ENCODE peak calls at places on chromosome 14, in eight cellular contexts. Y is esophagus squamous epithelium; W is IMR-90; P is effector memory CD4-positive, alpha-beta T cell; F is suprapubic skin; T is neuronal stem cell; S is HAP-1; D is cardiac muscle cell. R is an unnamed sample.

GRCh38 chr14:65167072-65167645 is 64.8 kb upstream of the MAX start:
- DNase-seq in D (no peak), P (no peak), T (no peak), Y (no peak), W (no peak), S (no peak), F (no peak), R (no peak)

GRCh38 chr14:102479777-102480176 is 29.8 kb downstream of the ANKRD9 start:
- DNase-seq in S (no peak), W (no peak), P (no peak), F (no peak), D (no peak), Y (no peak), T (no peak), R (no peak)

GRCh38 chr14:64423987-64424386 is 35.8 kb downstream of the MTHFD1 start:
- DNase-seq in Y (no peak), W (peak; percentile 61), F (no peak), D (no peak), T (no peak), P (no peak), S (peak; percentile 86), R (no peak)

GRCh38 chr14:68137704-68138619 is 318.4 kb downstream of the RAD51B start:
- DNase-seq in F (no peak), D (peak; percentile 81), Y (no peak), T (peak; percentile 82), P (no peak), W (peak; percentile 95), S (peak; percentile 77), R (no peak)

GRCh38 chr14:59275668-59276067 is 87.2 kb downstream of the DAAM1 start:
- DNase-seq in S (no peak), T (no peak), P (no peak), Y (no peak), F (no peak), W (peak; percentile 93), D (no peak), R (no peak)

GRCh38 chr14:90042587-90043252 is 19.1 kb upstream of the KCNK13 start:
- DNase-seq in D (no peak), S (no peak), P (no peak), T (no peak), F (no peak), W (no peak), Y (no peak), R (no peak)

GRCh38 chr14:55274144-55274543 is 2.9 kb downstream of the FBXO34 start:
- DNase-seq in S (no peak), F (no peak), Y (no peak), W (no peak), P (no peak), D (no peak), T (no peak), R (no peak)

GRCh38 chr14:37170993-37171392 is 1.4 kb downstream of the SLC25A21 start:
- DNase-seq in D (no peak), F (no peak), W (no peak), Y (no peak), S (no peak), T (no peak), P (no peak), R (no peak)

GRCh38 chr14:86739761-86740160 is 1209.8 kb downstream of the FLRT2 start:
- DNase-seq in W (no peak), S (no peak), D (no peak), Y (no peak), F (no peak), T (no peak), P (no peak), R (no peak)

GRCh38 chr14:64508215-64508776 is 3.7 kb downstream of the ZBTB1 start:
- DNase-seq in F (no peak), P (no peak), S (no peak), D (no peak), Y (no peak), W (no peak), T (no peak), R (no peak)

GRCh38 chr14:69650948-69651369 is 39.6 kb downstream of the SUSD6 start:
- DNase-seq in D (no peak), F (no peak), W (no peak), Y (no peak), S (no peak), P (no peak), T (no peak), R (no peak)

GRCh38 chr14:69043598-69044267 is 64.6 kb upstream of the ACTN1 start:
- DNase-seq in Y (no peak), S (no peak), T (no peak), P (no peak), D (no peak), F (no peak), W (peak; percentile 77), R (peak; percentile 81)

GRCh38 chr14:56555921-56556570 is 23.6 kb upstream of the TMEM260 start:
- DNase-seq in W (peak; percentile 43), Y (no peak), D (peak; percentile 35), F (no peak), P (no peak), T (peak; percentile 29), S (no peak), R (no peak)

GRCh38 chr14:75880512-75880911 is 101.3 kb downstream of the TGFB3 start:
- DNase-seq in P (no peak), S (no peak), F (no peak), Y (no peak), W (no peak), D (no peak), T (no peak), R (no peak)

GRCh38 chr14:63308723-63309317 is 9.9 kb downstream of the GPHB5 start:
- DNase-seq in F (no peak), S (peak; percentile 58), W (peak; percentile 29), D (peak; percentile 48), P (no peak), T (no peak), Y (no peak), R (no peak)

GRCh38 chr14:91693342-91693741 is 38.5 kb downstream of the CATSPERB start:
- DNase-seq in T (no peak), F (no peak), Y (no peak), S (no peak), W (no peak), P (no peak), D (no peak), R (no peak)

GRCh38 chr14:61385002-61385685 is 63.8 kb downstream of the PRKCH start:
- DNase-seq in Y (no peak), F (no peak), S (no peak), P (peak; percentile 33), D (peak; percentile 33), T (no peak), W (no peak), R (no peak)

GRCh38 chr14:100403802-100404201 is 80.7 kb downstream of the SLC25A47 start:
- DNase-seq in S (no peak), P (no peak), F (no peak), Y (no peak), T (no peak), D (no peak), W (no peak), R (no peak)

GRCh38 chr14:100148837-100149731 is 10.4 kb downstream of the DEGS2 start:
- DNase-seq in F (no peak), D (no peak), P (no peak), Y (no peak), S (no peak), W (no peak), T (no peak), R (no peak)

GRCh38 chr14:52998376-52999010 is 47.6 kb upstream of the FERMT2 start:
- DNase-seq in P (no peak), S (no peak), W (peak; percentile 97), T (no peak), F (no peak), Y (no peak), D (no peak), R (no peak)

GRCh38 chr14:79663453-79663852 is 547.9 kb downstream of the DIO2 start:
- DNase-seq in T (no peak), S (no peak), D (no peak), W (no peak), P (no peak), Y (no peak), F (no peak), R (no peak)

DNA sequence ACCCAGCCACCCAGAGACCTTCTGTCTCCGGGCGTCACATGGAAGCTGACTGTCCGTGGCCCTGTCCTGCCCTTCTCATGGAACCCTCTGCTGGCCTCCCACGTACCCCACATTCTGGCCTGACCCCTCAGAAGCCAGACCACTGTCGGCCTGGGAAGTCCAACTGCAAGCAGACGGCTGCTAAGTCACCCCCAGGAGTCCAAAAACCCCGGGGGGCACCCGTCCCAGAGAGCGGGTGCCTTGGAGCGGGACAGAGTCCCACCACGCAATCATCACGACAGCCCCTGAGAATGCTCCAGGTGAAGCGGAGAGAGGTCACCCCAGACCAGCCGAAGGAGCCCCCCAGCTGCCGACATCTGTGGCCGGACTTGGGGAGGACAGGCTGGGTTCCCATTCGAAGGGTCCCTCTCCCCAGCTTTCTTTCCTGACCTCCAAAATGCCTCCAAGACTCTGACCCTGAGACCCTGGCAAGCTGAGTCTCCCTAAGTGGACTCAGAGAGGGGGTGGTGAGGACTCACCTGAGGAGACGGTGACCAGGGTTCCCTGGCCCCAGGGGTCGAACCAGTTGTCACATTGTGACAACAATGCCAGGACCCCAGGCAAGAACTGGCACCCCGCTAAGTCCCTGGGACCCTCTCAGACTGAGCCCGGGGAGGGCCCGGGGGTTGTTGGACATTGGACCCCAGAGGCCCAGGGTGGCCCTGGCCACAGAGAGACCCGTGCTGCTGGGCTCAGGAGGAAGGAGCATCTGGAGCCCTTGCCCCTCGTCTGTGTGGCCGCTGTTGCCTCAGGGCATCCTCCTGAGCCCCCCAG is 337.1 kb downstream of the TMEM121 start:
- DNase-seq in D (no peak), Y (no peak), P (no peak), S (peak; percentile 4), F (peak; percentile 66), T (no peak), W (no peak), R (peak; percentile 54)
- H3K4me3 ChIP-seq in D (no peak overlapping the region), Y (peak overlapping the region; percentile 37), P (no peak overlapping the region), S (no peak overlapping the region), F (no peak overlapping the region), T (no peak overlapping the region), W (no peak overlapping the region), R (no peak overlapping the region)

DNA sequence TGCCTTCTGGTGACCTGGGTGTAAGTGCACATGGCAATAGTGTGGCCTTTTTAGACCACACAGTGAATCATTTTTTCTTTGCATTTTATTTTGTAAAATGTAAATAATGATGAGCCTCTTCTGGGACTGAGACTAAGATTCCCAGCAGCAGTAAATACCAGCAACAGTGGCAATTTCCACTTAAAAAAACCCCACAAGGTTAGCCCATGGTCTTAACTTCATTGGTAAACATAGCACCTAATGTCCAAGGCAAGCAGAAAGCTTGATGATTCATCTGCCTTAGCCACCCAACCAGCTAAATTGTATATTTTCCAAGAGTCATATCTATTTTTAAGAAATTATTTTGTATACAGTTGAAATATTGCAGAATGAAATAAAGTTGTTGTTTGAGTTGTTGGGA is 235.9 kb upstream of the NOVA1 start:
- DNase-seq in F (no peak), P (no peak), T (no peak), Y (no peak), S (no peak), D (no peak), W (no peak), R (no peak)
- H3K9me3 ChIP-seq in F (no peaks in the 10 kb centered on the region), P (no peaks in the 10 kb centered on the region), T (no peaks in the 10 kb centered on the region), Y (no peaks in the 10 kb centered on the region), S (no peaks in the 10 kb centered on the region), D (no peaks in the 10 kb centered on the region), W (peaks cover 4% of the 10 kb centered on the region), R (no peaks in the 10 kb centered on the region)

GRCh38 chr14:103535891-103536565 is 7.0 kb downstream of the TRMT61A start:
- DNase-seq in W (no peak), P (no peak), D (no peak), T (no peak), F (no peak), Y (no peak), S (no peak), R (no peak)
- H3K4me1 ChIP-seq in W (peaks cover 9% of the 10 kb centered on the region), P (peaks cover under 1% of the 10 kb centered on the region), D (no peaks in the 10 kb centered on the region), T (peaks cover 6% of the 10 kb centered on the region), F (peaks cover 38% of the 10 kb centered on the region), Y (peaks cover 86% of the 10 kb centered on the region), S (peaks cover 3% of the 10 kb centered on the region), R (peaks cover 78% of the 10 kb centered on the region)

GRCh38 chr14:74281069-74281468 is 21.7 kb downstream of the ABCD4 start:
- DNase-seq in F (no peak), T (no peak), S (no peak), Y (no peak), D (no peak), W (no peak), P (no peak), R (no peak)
- H3K4me3 ChIP-seq in F (no peak overlapping the region), T (no peak overlapping the region), S (no peak overlapping the region), Y (no peak overlapping the region), D (no peak overlapping the region), W (no peak overlapping the region), P (no peak overlapping the region), R (no peak overlapping the region)

R was measured in tibial artery.